ENCODE peak calls at places on chromosomes 1 and 21, in eight cellular contexts. J is cardiac muscle cell; S is GM12864; L is GM13977; W is activated CD4-positive, alpha-beta T cell treated with anti-CD3 and anti-CD28 coated beads for 48 hours; P is mesendoderm; X is NCI-H226; V is activated naive CD8-positive, alpha-beta T cell treated with anti-CD3 and anti-CD28 coated beads for 36 hours. G is an unnamed sample.

GRCh38 chr21:26709090-26709489 is 136.0 kb upstream of the CYYR1 start:
- DNase-seq in L (no peak), W (no peak), P (no peak), J (no peak), V (no peak), X (no peak), S (no peak), G (no peak)

GRCh38 chr1:39130297-39130696 is 74.2 kb upstream of the MACF1 start:
- DNase-seq in J (no peak), X (peak), S (no peak), L (no peak), W (no peak), V (no peak), P (no peak), G (no peak)

GRCh38 chr21:37463083-37463780 is 96.7 kb downstream of the DYRK1A start:
- DNase-seq in P (peak), J (no peak), W (no peak), X (peak), V (no peak), S (peak), L (peak), G (peak)

GRCh38 chr1:66168919-66169725 is 364.8 kb upstream of the SGIP1 start:
- DNase-seq in W (no peak), V (no peak), S (no peak), X (no peak), J (peak), P (no peak), L (no peak), G (no peak)

GRCh38 chr1:167659440-167659839 is 29.4 kb downstream of the RCSD1 start:
- DNase-seq in S (no peak), J (no peak), V (no peak), P (peak), X (no peak), W (no peak), L (no peak), G (no peak)

GRCh38 chr1:212294983-212295382 is 9.8 kb downstream of the PPP2R5A start:
- DNase-seq in J (no peak), V (no peak), W (no peak), L (no peak), P (no peak), X (peak), S (no peak), G (no peak)

GRCh38 chr1:114756949-114757454 is 782 bp downstream of the CSDE1 start:
- DNase-seq in J (peak), X (peak), P (peak), V (peak), W (peak), S (no peak), L (no peak), G (peak)

GRCh38 chr1:56375184-56375837 is 204.1 kb downstream of the PLPP3 start:
- DNase-seq in X (peak), V (no peak), J (peak), S (no peak), W (no peak), P (no peak), L (no peak), G (no peak)

GRCh38 chr21:23887709-23888303 is 1719.5 kb downstream of the MRPL39 start:
- DNase-seq in L (no peak), P (no peak), V (peak), W (peak), J (no peak), S (no peak), X (no peak), G (no peak)

GRCh38 chr1:204341380-204341779 is 18.3 kb downstream of the PLEKHA6 start:
- DNase-seq in J (no peak), L (no peak), P (no peak), X (no peak), S (no peak), W (no peak), V (no peak), G (no peak)

GRCh38 chr1:99673285-99673684 is 27.4 kb downstream of the PALMD start:
- DNase-seq in W (no peak), J (no peak), L (no peak), S (no peak), X (no peak), V (no peak), P (no peak), G (no peak)

GRCh38 chr21:26169061-26169610 is 1.4 kb downstream of the APP start:
- DNase-seq in J (peak), W (peak), S (no peak), L (peak), P (peak), X (peak), V (peak), G (peak)

GRCh38 chr1:56052090-56052489 is 527.3 kb downstream of the PLPP3 start:
- DNase-seq in S (no peak), V (no peak), X (no peak), L (no peak), W (no peak), J (peak), P (no peak), G (no peak)

GRCh38 chr1:228938248-228938891 is 203.1 kb downstream of the RHOU start:
- DNase-seq in S (no peak), L (no peak), W (no peak), J (peak), V (peak), P (peak), X (no peak), G (no peak)

GRCh38 chr1:167219194-167219593 is 1.5 kb upstream of the POU2F1 start:
- DNase-seq in L (no peak), X (no peak), P (no peak), J (no peak), V (no peak), S (no peak), W (no peak), G (no peak)

GRCh38 chr1:16139473-16139962 is 16.4 kb downstream of the EPHA2 start:
- DNase-seq in X (peak), V (peak), W (peak), S (no peak), L (no peak), J (no peak), P (peak), G (no peak)

GRCh38 chr1:42944207-42944928 is 14.3 kb downstream of the SLC2A1 start:
- DNase-seq in X (no peak), S (no peak), W (no peak), J (no peak), V (no peak), P (no peak), L (no peak), G (peak)

GRCh38 chr1:167701510-167701909 is 20.3 kb upstream of the MPZL1 start:
- DNase-seq in X (no peak), J (no peak), L (no peak), S (no peak), V (no peak), P (no peak), W (no peak), G (no peak)

GRCh38 chr1:16927256-16927655 is 5.5 kb downstream of the CROCC start:
- DNase-seq in S (no peak), V (no peak), X (no peak), L (no peak), J (no peak), W (no peak), P (no peak), G (no peak)

GRCh38 chr1:2949966-2950925 is 71.0 kb upstream of the ACTRT2 start:
- DNase-seq in X (no peak), J (no peak), V (no peak), L (no peak), S (no peak), W (no peak), P (no peak), G (no peak)

GRCh38 chr21:29430581-29430980 is 131.9 kb downstream of the BACH1 start:
- DNase-seq in P (peak), W (no peak), V (no peak), J (no peak), S (no peak), X (no peak), L (no peak), G (no peak)

GRCh38 chr1:91836307-91837056 is 49.5 kb downstream of the TGFBR3 start:
- DNase-seq in V (no peak), W (no peak), X (no peak), L (no peak), S (no peak), J (no peak), P (peak), G (no peak)

GRCh38 chr1:96651517-96651916 is 70.1 kb upstream of the PTBP2 start:
- DNase-seq in J (no peak), W (no peak), L (no peak), X (no peak), P (peak), V (no peak), S (no peak), G (no peak)

GRCh38 chr1:147892216-147892615 is 10.4 kb upstream of the GJA8 start:
- DNase-seq in W (peak), S (no peak), P (peak), L (no peak), J (peak), V (peak), X (no peak), G (no peak)

GRCh38 chr1:14561014-14561693 is 37.3 kb upstream of the KAZN start:
- DNase-seq in P (no peak), S (no peak), W (no peak), X (no peak), L (no peak), J (no peak), V (no peak), G (no peak)

GRCh38 chr1:25695066-25695990 is 78.7 kb downstream of the MAN1C1 start:
- DNase-seq in S (no peak), L (no peak), X (peak), W (peak), V (no peak), P (peak), J (peak), G (peak)

GRCh38 chr1:2073382-2074230 is 23.4 kb downstream of the PRKCZ start:
- DNase-seq in P (no peak), J (no peak), W (no peak), S (no peak), L (no peak), V (no peak), X (no peak), G (no peak)

GRCh38 chr1:185861630-185862029 is 127.4 kb downstream of the HMCN1 start:
- DNase-seq in W (no peak), X (peak), J (no peak), S (no peak), L (no peak), V (no peak), P (no peak), G (no peak)

GRCh38 chr1:230141002-230141648 is 74.1 kb downstream of the GALNT2 start:
- DNase-seq in V (no peak), J (no peak), L (no peak), S (no peak), W (peak), P (no peak), X (no peak), G (no peak)

GRCh38 chr21:35423694-35424093 is 374.6 kb upstream of the RUNX1 start:
- DNase-seq in J (no peak), S (no peak), X (no peak), L (no peak), P (no peak), V (no peak), W (no peak), G (no peak)

GRCh38 chr1:24151175-24151533 is 8.2 kb upstream of the IL22RA1 start:
- DNase-seq in J (peak), V (no peak), P (peak), S (no peak), W (no peak), L (no peak), X (no peak), G (peak)

GRCh38 chr1:22228505-22228911 is 85.6 kb upstream of the WNT4 start:
- DNase-seq in J (no peak), L (no peak), W (no peak), P (peak), V (no peak), S (no peak), X (peak), G (no peak)

GRCh38 chr1:208098758-208099157 is 145.4 kb downstream of the PLXNA2 start:
- DNase-seq in X (no peak), V (no peak), P (no peak), W (no peak), J (no peak), S (no peak), L (no peak), G (no peak)

GRCh38 chr1:167401260-167401873 is 117.0 kb downstream of the CD247 start:
- DNase-seq in X (no peak), V (peak), S (peak), L (peak), P (peak), J (peak), W (peak), G (peak)

GRCh38 chr1:233245191-233245765 is 50.2 kb downstream of the PCNX2 start:
- DNase-seq in V (no peak), L (no peak), J (no peak), X (no peak), S (no peak), W (no peak), P (no peak), G (no peak)

GRCh38 chr1:42756956-42757891 is 9.6 kb downstream of the P3H1 start:
- DNase-seq in L (peak), V (no peak), W (no peak), S (no peak), J (peak), P (peak), X (no peak), G (peak)

GRCh38 chr21:36120304-36120902 is 14.5 kb upstream of the CBR3 start:
- DNase-seq in P (no peak), V (no peak), W (no peak), L (no peak), J (no peak), S (no peak), X (no peak), G (peak)

GRCh38 chr21:33849839-33850238 is 65.8 kb downstream of the ATP5PO start:
- DNase-seq in V (no peak), P (no peak), W (no peak), L (no peak), J (no peak), X (peak), S (no peak), G (no peak)

GRCh38 chr1:25204797-25205441 is 27.4 kb downstream of the SYF2 start:
- DNase-seq in W (no peak), J (peak), V (peak), S (no peak), X (peak), L (peak), P (peak), G (no peak)

GRCh38 chr21:45076245-45076661 is 1.9 kb downstream of the ADARB1 start:
- DNase-seq in S (no peak), X (peak), L (no peak), P (peak), J (no peak), V (no peak), W (peak), G (no peak)